ENCODE peak calls at places on chromosome 19, in five cellular contexts. One of them, this sample, is unnamed.

GRCh38 chr19:29596080-29596479 is 10.0 kb upstream of the POP4 start:
- DNase-seq in GM12878: no peak
- DNase-seq in HCT116: no peak
- DNase-seq in HepG2: no peak
- DNase-seq in K562: peak; percentile 49
- DNase-seq in this sample: no peak

GRCh38 chr19:44202470-44202869 is 9.9 kb upstream of the ZNF227 start:
- DNase-seq in GM12878: no peak
- DNase-seq in HCT116: no peak
- DNase-seq in HepG2: no peak
- DNase-seq in K562: no peak
- DNase-seq in this sample: no peak

GRCh38 chr19:51187395-51188226 is 37.3 kb upstream of the CD33 start:
- DNase-seq in GM12878: no peak
- DNase-seq in HCT116: no peak
- DNase-seq in HepG2: no peak
- DNase-seq in K562: peak; percentile 58
- DNase-seq in this sample: no peak

GRCh38 chr19:13764821-13765394 is 586 bp downstream of the MRI1 start:
- DNase-seq in GM12878: no peak
- DNase-seq in HCT116: no peak
- DNase-seq in HepG2: no peak
- DNase-seq in K562: peak; percentile 41
- DNase-seq in this sample: peak; percentile 74

GRCh38 chr19:47094557-47095517 is 18.7 kb downstream of the ZC3H4 start:
- DNase-seq in GM12878: no peak
- DNase-seq in HCT116: no peak
- DNase-seq in HepG2: peak; percentile 85
- DNase-seq in K562: no peak
- DNase-seq in this sample: no peak

GRCh38 chr19:17448190-17448967 is at the start of gene TMEM221:
- DNase-seq in GM12878: no peak
- DNase-seq in HCT116: no peak
- DNase-seq in HepG2: no peak
- DNase-seq in K562: peak; percentile 65
- DNase-seq in this sample: peak; percentile 86

GRCh38 chr19:3494051-3494450 is 6.4 kb downstream of the DOHH start:
- DNase-seq in GM12878: no peak
- DNase-seq in HCT116: no peak
- DNase-seq in HepG2: no peak
- DNase-seq in K562: peak; percentile 32
- DNase-seq in this sample: peak; percentile 87

GRCh38 chr19:33509774-33510173 is 11.8 kb downstream of the PEPD start:
- DNase-seq in GM12878: no peak
- DNase-seq in HCT116: no peak
- DNase-seq in HepG2: no peak
- DNase-seq in K562: no peak
- DNase-seq in this sample: no peak

GRCh38 chr19:33235269-33235995 is 9.8 kb upstream of the SLC7A10 start:
- DNase-seq in GM12878: peak; percentile 61
- DNase-seq in HCT116: peak; percentile 57
- DNase-seq in HepG2: peak; percentile 78
- DNase-seq in K562: peak; percentile 80
- DNase-seq in this sample: peak; percentile 91

GRCh38 chr19:53103903-53104203 is 631 bp upstream of the ZNF160 start:
- DNase-seq in GM12878: no peak
- DNase-seq in HCT116: no peak
- DNase-seq in HepG2: no peak
- DNase-seq in K562: no peak
- DNase-seq in this sample: no peak

GRCh38 chr19:53102701-53103140 is 501 bp downstream of the ZNF160 start:
- DNase-seq in GM12878: no peak
- DNase-seq in HCT116: no peak
- DNase-seq in HepG2: no peak
- DNase-seq in K562: peak; percentile 30
- DNase-seq in this sample: peak; percentile 69

GRCh38 chr19:53103141-53103902 is at the start of gene ZNF160:
- DNase-seq in GM12878: peak; percentile 89
- DNase-seq in HCT116: peak; percentile 90
- DNase-seq in HepG2: peak; percentile 80
- DNase-seq in K562: peak; percentile 98
- DNase-seq in this sample: peak; percentile 100

GRCh38 chr19:53102186-53102585 is 1.0 kb downstream of the ZNF160 start:
- DNase-seq in GM12878: no peak
- DNase-seq in HCT116: no peak
- DNase-seq in HepG2: no peak
- DNase-seq in K562: peak; percentile 35
- DNase-seq in this sample: peak; percentile 59

DNA sequence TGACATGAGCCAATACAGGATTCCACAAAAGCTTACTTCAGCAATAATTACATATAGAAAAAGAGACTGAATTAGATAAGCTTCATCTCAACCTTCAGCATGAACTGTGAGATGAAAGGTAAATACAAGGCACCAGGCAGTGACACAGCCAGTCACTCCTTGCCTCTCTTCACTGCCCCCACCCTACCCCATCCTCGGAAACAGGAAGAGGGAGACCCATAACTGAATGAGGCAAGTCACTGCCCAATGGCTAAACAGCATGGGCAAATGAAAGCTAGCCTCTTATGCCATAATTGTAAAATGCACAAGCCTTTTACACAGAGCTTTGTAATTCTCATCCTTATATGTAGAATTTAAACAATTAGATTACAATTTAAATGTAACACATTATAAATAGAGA is 1.7 kb downstream of the ZNF160 start:
- DNase-seq in GM12878: no peak
- DNase-seq in HCT116: no peak
- DNase-seq in HepG2: no peak
- DNase-seq in K562: peak; percentile 51
- DNase-seq in this sample: peak; percentile 34
- TF ChIP-seq ZBTB33 in GM12878: no peak
- TF ChIP-seq ZBTB33 in HCT116: no peak
- TF ChIP-seq ZBTB33 in HepG2: no peak
- TF ChIP-seq ZBTB33 in K562: no peak
- TF ChIP-seq ZBTB33 in this sample: no peak

DNA sequence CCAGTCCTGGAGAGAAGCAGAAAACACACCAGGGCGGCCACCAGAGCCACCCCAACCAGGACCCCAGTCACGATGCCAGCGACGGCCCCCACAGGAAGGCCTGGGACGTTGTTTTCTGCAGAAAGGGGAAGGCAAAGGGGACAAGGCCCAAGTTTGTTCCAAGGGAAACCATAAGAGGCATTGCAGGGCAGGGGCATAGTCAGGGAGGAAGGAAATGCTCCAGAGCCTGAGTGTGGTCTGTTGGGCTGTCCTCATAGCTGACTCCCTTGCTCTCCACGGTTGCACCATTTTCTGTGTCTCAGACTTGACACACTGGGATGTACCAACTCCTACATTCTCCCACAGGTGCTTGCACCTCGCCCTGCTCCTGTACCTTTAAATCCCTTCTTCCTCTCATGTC is 5.2 kb downstream of the CEACAM4 start:
- DNase-seq in GM12878: no peak
- DNase-seq in HCT116: no peak
- DNase-seq in HepG2: no peak
- DNase-seq in K562: no peak
- DNase-seq in this sample: no peak
- TF ChIP-seq ZBTB33 in GM12878: no peak
- TF ChIP-seq ZBTB33 in HCT116: no peak
- TF ChIP-seq ZBTB33 in HepG2: no peak
- TF ChIP-seq ZBTB33 in K562: no peak
- TF ChIP-seq ZBTB33 in this sample: no peak

GRCh38 chr19:39208175-39208795 is 4.2 kb upstream of the SYCN start:
- DNase-seq in GM12878: no peak
- DNase-seq in HCT116: no peak
- DNase-seq in HepG2: no peak
- DNase-seq in K562: no peak
- DNase-seq in this sample: no peak

GRCh38 chr19:39209196-39209595 is 5.1 kb upstream of the SYCN start:
- DNase-seq in GM12878: no peak
- DNase-seq in HCT116: no peak
- DNase-seq in HepG2: no peak
- DNase-seq in K562: no peak
- DNase-seq in this sample: no peak

GRCh38 chr19:39211731-39212376 is 7.8 kb upstream of the SYCN start:
- DNase-seq in GM12878: no peak
- DNase-seq in HCT116: peak; percentile 6
- DNase-seq in HepG2: no peak
- DNase-seq in K562: no peak
- DNase-seq in this sample: peak; percentile 13

GRCh38 chr19:39217094-39217493 is 13.0 kb upstream of the SYCN start:
- DNase-seq in GM12878: no peak
- DNase-seq in HCT116: no peak
- DNase-seq in HepG2: no peak
- DNase-seq in K562: no peak
- DNase-seq in this sample: no peak

GRCh38 chr19:39212377-39212742 is 8.3 kb upstream of the SYCN start:
- DNase-seq in GM12878: peak; percentile 2
- DNase-seq in HCT116: peak; percentile 53
- DNase-seq in HepG2: no peak
- DNase-seq in K562: peak; percentile 75
- DNase-seq in this sample: peak; percentile 66
- TF ChIP-seq ZBTB33 in GM12878: no peak
- TF ChIP-seq ZBTB33 in HCT116: no peak
- TF ChIP-seq ZBTB33 in HepG2: no peak
- TF ChIP-seq ZBTB33 in K562: no peak
- TF ChIP-seq ZBTB33 in this sample: no peak

DNA sequence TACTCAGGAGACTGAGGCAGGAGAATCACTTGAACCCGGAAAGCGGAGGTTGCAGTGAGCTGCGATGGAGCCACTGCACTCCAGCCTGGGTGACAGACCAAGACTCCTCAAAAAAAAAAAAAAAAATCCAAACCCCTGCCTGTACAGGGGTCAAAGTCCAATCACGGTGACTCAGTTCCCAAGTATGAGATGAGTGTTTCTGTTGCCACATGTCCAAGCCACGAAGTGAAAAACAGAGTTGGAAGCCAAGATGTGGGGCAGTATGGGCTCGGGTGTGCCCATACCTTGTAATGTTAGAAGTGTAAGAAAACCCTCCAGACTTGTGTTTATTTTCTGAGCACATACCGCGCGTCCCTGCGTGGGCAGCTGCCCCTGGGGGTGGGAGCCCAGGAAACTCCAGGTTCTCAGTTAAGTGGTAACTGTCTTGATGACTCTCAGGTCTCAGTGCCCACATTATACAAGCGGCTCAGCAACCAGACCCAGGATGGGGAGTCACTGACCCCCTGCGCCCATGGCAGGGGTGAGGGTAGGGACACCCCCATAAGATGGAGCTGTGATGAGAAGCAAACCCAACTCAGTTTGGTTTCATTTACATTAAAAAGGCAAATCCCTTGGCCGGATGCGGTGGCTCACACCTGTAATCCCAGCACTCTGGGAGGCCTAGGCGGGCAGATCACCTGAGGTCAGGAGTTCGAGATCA is 1.2 kb upstream of the GPX4 start:
- DNase-seq in GM12878: peak; percentile 93
- DNase-seq in HCT116: peak; percentile 95
- DNase-seq in HepG2: peak; percentile 91
- DNase-seq in K562: peak; percentile 57
- DNase-seq in this sample: no peak
- TF ChIP-seq ZBTB33 in GM12878: no peak
- TF ChIP-seq ZBTB33 in HCT116: peak; percentile 17
- TF ChIP-seq ZBTB33 in HepG2: peak; percentile 8
- TF ChIP-seq ZBTB33 in K562: no peak
- TF ChIP-seq ZBTB33 in this sample: peak; percentile 64